ENCODE peak calls at places on chromosomes 2 and 18, in ten cellular contexts. H, Y, J, V, G, S, L, O, T and K are unnamed samples. For H3K36me3 and H3K4me1, the result is how much of the 10 kb centered on the place peaks cover.

GRCh38 chr2:207474871-207475485 is 54.8 kb upstream of the CREB1 start:
- DNase-seq in G (no peak), Y (no peak), V (peak), O (no peak), H (peak), S (peak), L (no peak), T (peak), J (peak), K (peak)

GRCh38 chr2:98819350-98819749 is 88.4 kb upstream of the MGAT4A start:
- DNase-seq in G (no peak), S (no peak), H (no peak), Y (no peak), O (no peak), J (no peak), T (no peak), L (no peak), V (no peak), K (no peak)

GRCh38 chr2:85353876-85354285 is 447 bp downstream of the RETSAT start:
- DNase-seq in V (no peak), J (peak), T (peak), O (peak), H (no peak), G (peak), L (peak), Y (no peak), S (peak), K (peak)

GRCh38 chr2:230312638-230313037 is 14.4 kb upstream of the SP140L start:
- DNase-seq in H (no peak), Y (no peak), O (no peak), V (no peak), T (no peak), G (no peak), J (no peak), S (peak), L (no peak), K (no peak)

GRCh38 chr18:7514796-7515440 is 52.2 kb upstream of the PTPRM start:
- DNase-seq in H (no peak), T (no peak), G (no peak), L (no peak), Y (no peak), V (no peak), O (no peak), J (no peak), S (no peak), K (no peak)

GRCh38 chr2:233964581-233964980 is 47.4 kb downstream of the TRPM8 start:
- DNase-seq in O (no peak), T (no peak), S (peak), G (no peak), L (no peak), V (no peak), J (no peak), Y (no peak), H (no peak), K (no peak)

GRCh38 chr2:240640939-240641338 is 15.7 kb downstream of the GPR35 start:
- DNase-seq in G (no peak), J (peak), T (peak), V (no peak), Y (no peak), S (peak), L (no peak), O (no peak), H (no peak), K (peak)

GRCh38 chr2:83695530-83695929 is 763.5 kb downstream of the SUCLG1 start:
- DNase-seq in O (no peak), Y (no peak), T (no peak), J (no peak), V (no peak), S (no peak), G (no peak), H (no peak), L (no peak), K (no peak)

GRCh38 chr18:21575656-21576055 is 24.8 kb downstream of the ESCO1 start:
- DNase-seq in T (no peak), O (no peak), V (no peak), H (no peak), G (no peak), L (no peak), Y (no peak), S (no peak), J (no peak), K (no peak)

GRCh38 chr2:230850358-230850658 is 14.4 kb upstream of the ITM2C start:
- DNase-seq in T (no peak), O (no peak), Y (no peak), G (no peak), H (no peak), J (no peak), V (no peak), L (no peak), S (no peak), K (no peak)

GRCh38 chr2:25123682-25124081 is 44.7 kb downstream of the POMC start:
- DNase-seq in J (no peak), V (no peak), G (no peak), H (no peak), T (no peak), Y (no peak), S (no peak), O (no peak), L (no peak), K (no peak)

GRCh38 chr2:31379102-31379501 is 35.4 kb downstream of the XDH start:
- DNase-seq in L (no peak), T (no peak), O (no peak), J (no peak), Y (no peak), V (no peak), G (no peak), H (no peak), S (no peak), K (no peak)

GRCh38 chr2:205903549-205904129 is 182.3 kb downstream of the INO80D start:
- DNase-seq in L (no peak), T (peak), V (peak), G (peak), S (peak), H (no peak), J (no peak), Y (no peak), O (peak), K (peak)

GRCh38 chr2:190984595-190984994 is 29.4 kb downstream of the STAT1 start:
- DNase-seq in H (no peak), L (no peak), G (no peak), Y (no peak), O (no peak), V (no peak), T (no peak), S (peak), J (peak), K (no peak)
- H3K36me3 ChIP-seq in H (half or more), L (under half), G (half or more), Y (under half), O (under half), V (under half), T (half or more), S (half or more), J (under half), K (half or more)

DNA sequence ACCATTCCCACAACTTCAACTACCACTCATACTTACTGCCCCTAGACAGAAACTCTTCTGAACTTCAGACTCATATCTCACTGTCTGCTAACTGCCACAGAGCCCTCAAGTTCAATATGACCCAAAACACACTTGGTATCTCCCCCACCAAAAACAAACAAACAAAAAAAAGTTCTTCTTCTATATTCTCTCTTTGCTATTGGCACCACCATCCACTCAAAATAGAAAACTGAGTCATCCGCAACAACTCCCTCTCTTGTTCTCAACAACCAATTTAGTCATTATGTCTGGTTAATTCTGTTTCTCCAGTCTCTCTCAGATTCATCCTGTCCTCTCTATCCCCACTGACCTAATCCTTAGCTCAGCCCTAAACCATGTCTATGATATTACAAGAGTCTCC is 7.2 kb upstream of the DCTN1 start:
- DNase-seq in S (peak), T (no peak), H (no peak), Y (no peak), V (no peak), O (no peak), L (no peak), G (no peak), J (no peak), K (no peak)
- H3K4me1 ChIP-seq in S (half or more), T (under half), H (under half), Y (under half), V (under half), O (under half), L (under half), G (under half), J (under half), K (under half)

GRCh38 chr2:106107509-106108131 is 86.5 kb downstream of the UXS1 start:
- DNase-seq in O (no peak), S (peak), H (peak), L (no peak), J (no peak), V (no peak), Y (no peak), G (no peak), T (no peak), K (no peak)
- H3K36me3 ChIP-seq in O (under half), S (under half), H (under half), L (under half), J (under half), V (under half), Y (under half), G (under half), T (under half), K (under half)

DNA sequence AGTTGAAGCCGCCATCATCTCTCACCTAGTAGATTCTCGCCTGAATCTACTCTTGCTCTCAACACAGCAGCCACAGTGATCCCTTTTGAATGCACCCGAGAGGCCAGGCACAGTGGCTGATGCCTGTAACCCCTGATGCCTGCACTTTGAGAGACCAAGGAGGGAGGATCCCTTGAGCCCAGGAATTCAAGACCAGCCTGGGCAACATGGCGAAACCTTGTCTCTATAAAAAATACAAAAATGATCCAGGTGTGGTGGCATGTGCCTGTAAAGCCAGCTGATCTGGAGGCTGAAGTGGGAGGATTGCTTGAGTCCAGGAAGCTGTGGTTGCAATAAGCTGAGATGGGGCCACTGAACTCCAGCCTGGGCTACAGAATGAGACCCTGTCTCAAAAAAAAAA is 60.3 kb upstream of the EML4 start:
- DNase-seq in G (no peak), L (no peak), T (no peak), S (no peak), H (no peak), O (no peak), V (no peak), Y (no peak), J (no peak), K (no peak)
- H3K4me1 ChIP-seq in G (under half), L (under half), T (under half), S (under half), H (half or more), O (under half), V (half or more), Y (under half), J (under half), K (under half)

GRCh38 chr18:35252466-35252865 is 11.6 kb downstream of the ZNF397 start:
- DNase-seq in S (no peak), G (no peak), T (no peak), Y (no peak), J (no peak), V (no peak), H (no peak), O (no peak), L (no peak), K (no peak)
- H3K36me3 ChIP-seq in S (under half), G (under half), T (under half), Y (under half), J (under half), V (under half), H (under half), O (under half), L (under half), K (under half)

DNA sequence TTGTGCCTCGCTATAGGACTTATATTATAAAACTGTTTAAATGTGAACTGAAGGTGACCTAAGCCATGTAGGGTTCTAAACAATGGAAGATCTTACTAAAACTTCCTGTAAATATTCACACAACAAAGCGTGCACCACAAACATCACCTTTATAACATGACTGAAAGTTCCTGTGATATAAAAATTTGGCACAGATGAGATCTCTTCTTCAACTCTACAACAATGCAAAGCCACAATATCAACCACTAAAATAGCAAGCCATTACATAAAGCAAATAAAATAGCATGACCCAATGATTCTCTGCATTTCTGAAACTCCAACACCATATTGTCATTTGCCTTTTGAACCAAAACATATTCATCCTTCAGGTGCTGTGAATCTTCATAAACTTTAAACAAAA is 3.5 kb downstream of the YES1 start:
- DNase-seq in Y (no peak), H (no peak), O (no peak), S (peak), V (no peak), L (no peak), G (no peak), J (no peak), T (no peak), K (no peak)
- H3K4me1 ChIP-seq in Y (under half), H (under half), O (under half), S (under half), V (under half), L (under half), G (under half), J (under half), T (under half), K (under half)